ENCODE peak calls at places on chromosomes 2 and 18, in nine cellular contexts. X, L, I, H, D, U, E, R and J are unnamed samples.

GRCh38 chr2:71071681-71072398 is 3.4 kb downstream of the NAGK start:
- DNase-seq in R (peak; percentile 94), X (peak; percentile 47), E (no peak), I (no peak), L (no peak), D (peak; percentile 67), H (peak; percentile 36), U (no peak), J (no peak)

GRCh38 chr18:45343365-45343764 is 271.9 kb upstream of the SLC14A2 start:
- DNase-seq in E (no peak), I (no peak), L (no peak), H (no peak), U (peak; percentile 35), D (no peak), X (no peak), R (no peak), J (no peak)

GRCh38 chr2:48346124-48346536 is 183.8 kb upstream of the STON1 start:
- DNase-seq in E (peak; percentile 89), X (no peak), L (peak; percentile 85), D (no peak), U (no peak), R (no peak), I (no peak), H (no peak), J (no peak)

GRCh38 chr2:119704670-119705120 is 25.7 kb downstream of the TMEM177 start:
- DNase-seq in D (no peak), X (no peak), E (no peak), H (no peak), I (no peak), L (no peak), U (no peak), R (peak; percentile 67), J (no peak)

GRCh38 chr2:162768646-162769045 is 69.9 kb downstream of the KCNH7 start:
- DNase-seq in D (no peak), X (peak; percentile 55), R (no peak), H (no peak), L (no peak), E (no peak), U (no peak), I (no peak), J (no peak)

GRCh38 chr2:12169721-12170120 is 423.3 kb downstream of the LPIN1 start:
- DNase-seq in E (no peak), D (no peak), L (no peak), R (no peak), H (no peak), U (no peak), I (no peak), X (no peak), J (no peak)

GRCh38 chr2:22795467-22795866 is 589.5 kb upstream of the KLHL29 start:
- DNase-seq in U (no peak), L (no peak), R (no peak), E (no peak), X (no peak), I (no peak), D (no peak), H (no peak), J (no peak)

GRCh38 chr2:74696758-74697327 is 42.8 kb downstream of the SEMA4F start:
- DNase-seq in X (no peak), H (no peak), U (no peak), E (peak; percentile 27), I (no peak), D (no peak), L (no peak), R (no peak), J (no peak)

GRCh38 chr18:74244554-74244953 is 47.2 kb downstream of the CYB5A start:
- DNase-seq in L (no peak), I (no peak), E (no peak), U (no peak), D (no peak), R (no peak), X (no peak), H (no peak), J (no peak)

GRCh38 chr2:200092235-200092634 is 136.9 kb downstream of the MAIP1 start:
- DNase-seq in X (no peak), L (no peak), E (peak; percentile 60), U (no peak), D (no peak), R (no peak), H (no peak), I (no peak), J (no peak)

GRCh38 chr2:55099878-55100820 is 49.9 kb upstream of the RTN4 start:
- DNase-seq in E (no peak), D (no peak), U (no peak), L (peak; percentile 28), H (no peak), I (no peak), X (no peak), R (no peak), J (no peak)

GRCh38 chr2:237091779-237092436 is 6.2 kb downstream of the COPS8 start:
- DNase-seq in U (no peak), X (no peak), H (no peak), L (no peak), R (no peak), D (no peak), I (no peak), E (no peak), J (no peak)

GRCh38 chr2:128696421-128696820 is 377.8 kb upstream of the HS6ST1 start:
- DNase-seq in X (no peak), H (no peak), U (no peak), R (no peak), D (no peak), I (no peak), E (peak; percentile 16), L (no peak), J (no peak)

GRCh38 chr2:141125432-141125831 is 1005.4 kb downstream of the LRP1B start:
- DNase-seq in I (no peak), H (no peak), X (no peak), R (no peak), D (no peak), E (no peak), U (no peak), L (no peak), J (no peak)
- H3K4me3 ChIP-seq in I (no peak overlapping the region), H (no peak overlapping the region), X (no peak overlapping the region), R (no peak overlapping the region), D (no peak overlapping the region), E (no peak overlapping the region), U (no peak overlapping the region), L (no peak overlapping the region), J (no peak overlapping the region)

GRCh38 chr18:8970843-8971242 is 131.7 kb upstream of the NDUFV2 start:
- DNase-seq in L (no peak), E (no peak), I (no peak), U (no peak), H (no peak), R (no peak), X (no peak), D (no peak), J (no peak)

GRCh38 chr18:8965398-8965797 is 137.1 kb upstream of the NDUFV2 start:
- DNase-seq in I (no peak), R (no peak), E (no peak), U (no peak), X (no peak), H (no peak), L (no peak), D (no peak), J (no peak)

GRCh38 chr18:8969639-8970378 is 132.7 kb upstream of the NDUFV2 start:
- DNase-seq in D (no peak), U (no peak), E (no peak), L (no peak), H (no peak), I (no peak), R (no peak), X (no peak), J (no peak)

GRCh38 chr18:8966819-8967218 is 135.7 kb upstream of the NDUFV2 start:
- DNase-seq in X (no peak), D (no peak), E (no peak), R (no peak), I (no peak), U (no peak), H (no peak), L (no peak), J (no peak)

GRCh38 chr18:8967573-8967972 is 134.9 kb upstream of the NDUFV2 start:
- DNase-seq in I (no peak), X (no peak), D (no peak), R (no peak), E (no peak), U (no peak), L (no peak), H (no peak), J (no peak)
- H3K27ac ChIP-seq in I (no peak overlapping the region), X (no peak overlapping the region), D (no peak overlapping the region), R (no peak overlapping the region), E (no peak overlapping the region), U (no peak overlapping the region), L (no peak overlapping the region), H (no peak overlapping the region), J (no peak overlapping the region)

GRCh38 chr18:3055201-3055600 is 42.3 kb upstream of the LPIN2 start:
- DNase-seq in H (no peak), X (no peak), U (no peak), E (no peak), D (no peak), I (no peak), R (no peak), L (no peak), J (no peak)
- TF ChIP-seq REST in H (no peak), X (no peak), U (no peak), E (no peak), D (no peak), I (no peak), R (no peak), L (no peak), J (no peak)

GRCh38 chr2:64839844-64840243 is 149.4 kb upstream of the SLC1A4 start:
- DNase-seq in R (no peak), L (no peak), D (no peak), H (no peak), U (no peak), E (no peak), X (no peak), I (peak; percentile 35), J (no peak)

GRCh38 chr2:64841462-64841861 is 147.7 kb upstream of the SLC1A4 start:
- DNase-seq in E (no peak), U (no peak), L (no peak), R (no peak), I (no peak), X (no peak), D (no peak), H (no peak), J (no peak)

GRCh38 chr2:64838817-64839216 is 150.4 kb upstream of the SLC1A4 start:
- DNase-seq in R (no peak), E (no peak), D (no peak), L (peak; percentile 81), X (no peak), I (peak; percentile 97), H (no peak), U (no peak), J (peak; percentile 71)

GRCh38 chr2:64842030-64842429 is 147.2 kb upstream of the SLC1A4 start:
- DNase-seq in E (no peak), R (no peak), H (no peak), U (no peak), D (no peak), X (no peak), L (no peak), I (no peak), J (no peak)

GRCh38 chr2:64840419-64840818 is 148.8 kb upstream of the SLC1A4 start:
- DNase-seq in H (no peak), D (no peak), R (no peak), I (no peak), X (no peak), U (no peak), E (no peak), L (no peak), J (no peak)
- H3K4me3 ChIP-seq in H (no peak overlapping the region), D (no peak overlapping the region), R (no peak overlapping the region), I (no peak overlapping the region), X (no peak overlapping the region), U (no peak overlapping the region), E (no peak overlapping the region), L (no peak overlapping the region), J (no peak overlapping the region)

GRCh38 chr2:98357856-98358255 is 11.6 kb downstream of the CNGA3 start:
- DNase-seq in L (no peak), R (no peak), H (no peak), U (no peak), I (no peak), E (no peak), D (no peak), X (no peak), J (no peak)
- H3K27ac ChIP-seq in L (no peak overlapping the region), R (no peak overlapping the region), H (no peak overlapping the region), U (no peak overlapping the region), I (no peak overlapping the region), E (no peak overlapping the region), D (no peak overlapping the region), X (no peak overlapping the region), J (no peak overlapping the region)